ENCODE peak calls at places on chromosomes 6 and 20, in five cellular contexts. M is A549; N is WTC11; Q is breast epithelium; R is CD8-positive, alpha-beta T cell. O is an unnamed sample.

GRCh38 chr6:40338306-40338705 is 248.9 kb downstream of the LRFN2 start:
- DNase-seq in Q (no peak), M (no peak), N (no peak), R (no peak), O (no peak)

GRCh38 chr20:43977962-43978361 is 63.3 kb downstream of the TOX2 start:
- DNase-seq in N (no peak), Q (no peak), M (no peak), R (no peak), O (no peak)

GRCh38 chr20:61657719-61658377 is 405.8 kb downstream of the CDH4 start:
- DNase-seq in M (no peak), N (no peak), Q (no peak), R (no peak), O (no peak)

GRCh38 chr20:50765674-50766073 is 29.2 kb upstream of the BCAS4 start:
- DNase-seq in R (no peak), Q (no peak), N (no peak), M (no peak), O (no peak)

GRCh38 chr20:48928832-48929725 is 7.6 kb downstream of the ARFGEF2 start:
- DNase-seq in N (no peak), M (no peak), R (no peak), Q (no peak), O (no peak)

GRCh38 chr6:154653853-154654252 is 79.4 kb upstream of the SCAF8 start:
- DNase-seq in R (no peak), Q (no peak), N (no peak), M (peak; percentile 13), O (peak; percentile 62)

GRCh38 chr20:59790388-59790787 is 143.0 kb downstream of the SYCP2 start:
- DNase-seq in R (no peak), N (no peak), M (no peak), Q (no peak), O (no peak)

GRCh38 chr6:26211963-26212362 is 124.7 kb downstream of the HFE start:
- DNase-seq in M (no peak), Q (no peak), N (no peak), R (no peak), O (no peak)

GRCh38 chr20:10312111-10312510 is 93.5 kb downstream of the SNAP25 start:
- DNase-seq in N (no peak), Q (no peak), M (no peak), R (no peak), O (no peak)

GRCh38 chr6:33428219-33428890 is 8.5 kb downstream of the SYNGAP1 start:
- DNase-seq in R (no peak), Q (no peak), M (peak; percentile 83), N (no peak), O (no peak)
- TF ChIP-seq CTCF in R (peak; percentile 61), Q (peak; percentile 74), M (no peak), N (peak; percentile 19), O (no peak)

DNA sequence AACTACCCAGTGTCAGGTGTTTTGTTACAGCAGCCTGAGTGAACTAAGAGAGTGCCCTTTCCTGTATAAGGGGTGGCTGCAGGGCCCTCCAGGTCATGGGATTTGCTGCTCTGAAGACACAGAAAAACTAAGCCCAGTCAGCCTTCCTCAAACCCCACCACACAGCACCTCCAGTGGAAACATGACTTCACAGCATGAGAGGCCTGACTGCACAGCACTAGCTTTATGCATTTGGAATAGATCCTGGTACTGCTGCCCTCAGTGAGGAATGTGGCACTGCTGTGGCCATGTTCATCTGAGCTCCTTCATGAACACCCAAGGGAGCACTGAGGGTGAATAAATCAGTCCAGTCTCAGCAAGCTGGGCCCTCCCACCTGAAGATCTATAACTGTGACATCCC is 296.1 kb upstream of the FOXQ1 start:
- DNase-seq in R (no peak), M (no peak), Q (no peak), N (no peak), O (no peak)
- TF ChIP-seq CTCF in R (no peak), M (no peak), Q (no peak), N (no peak), O (no peak)

GRCh38 chr6:36075656-36076055 is 48.0 kb downstream of the MAPK14 start:
- DNase-seq in M (peak; percentile 21), R (no peak), N (no peak), Q (no peak), O (no peak)
- TF ChIP-seq CTCF in M (peak; percentile 14), R (peak; percentile 45), N (no peak), Q (no peak), O (peak; percentile 13)

GRCh38 chr6:106396426-106397220 is 36.1 kb downstream of the CRYBG1 start:
- DNase-seq in M (no peak), N (no peak), Q (no peak), R (no peak), O (no peak)

GRCh38 chr6:106398621-106399020 is 38.1 kb downstream of the CRYBG1 start:
- DNase-seq in M (no peak), N (no peak), R (no peak), Q (no peak), O (no peak)

DNA sequence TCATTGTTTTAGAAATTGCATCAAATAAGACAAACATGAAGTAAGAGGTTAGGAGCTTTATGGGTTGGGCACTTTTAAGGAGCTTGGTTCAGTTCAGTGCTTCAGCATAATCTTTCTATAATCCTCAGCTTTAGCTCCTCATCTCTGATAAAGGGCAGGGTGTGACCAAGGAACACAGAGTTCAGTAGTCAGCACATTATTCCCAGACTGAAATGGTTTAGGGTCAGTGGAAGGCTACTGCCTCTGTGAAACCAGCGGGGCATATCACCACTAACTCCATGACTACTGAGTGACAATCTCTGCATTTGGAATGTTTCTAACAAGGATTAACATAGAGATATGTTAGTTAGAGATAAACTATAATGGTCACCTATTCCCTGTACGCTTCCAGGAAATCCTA is 36.9 kb downstream of the CRYBG1 start:
- DNase-seq in R (no peak), N (no peak), Q (no peak), M (no peak), O (no peak)
- TF ChIP-seq CTCF in R (no peak), N (no peak), Q (no peak), M (no peak), O (no peak)

GRCh38 chr20:37755665-37756064 is 61.8 kb downstream of the CTNNBL1 start:
- DNase-seq in M (no peak), N (no peak), R (no peak), Q (no peak), O (no peak)
- TF ChIP-seq CTCF in M (no peak), N (no peak), R (no peak), Q (no peak), O (peak; percentile 45)

GRCh38 chr6:161198176-161198575 is 75.7 kb downstream of the AGPAT4 start:
- DNase-seq in N (no peak), Q (no peak), M (no peak), R (no peak), O (no peak)

GRCh38 chr6:161198781-161199505 is 74.9 kb downstream of the AGPAT4 start:
- DNase-seq in R (no peak), Q (no peak), N (no peak), M (no peak), O (no peak)

GRCh38 chr6:161199845-161200244 is 74.0 kb downstream of the AGPAT4 start:
- DNase-seq in R (no peak), M (no peak), Q (no peak), N (no peak), O (no peak)

GRCh38 chr6:161204866-161205557 is 68.8 kb downstream of the AGPAT4 start:
- DNase-seq in R (no peak), M (no peak), N (no peak), Q (no peak), O (no peak)

DNA sequence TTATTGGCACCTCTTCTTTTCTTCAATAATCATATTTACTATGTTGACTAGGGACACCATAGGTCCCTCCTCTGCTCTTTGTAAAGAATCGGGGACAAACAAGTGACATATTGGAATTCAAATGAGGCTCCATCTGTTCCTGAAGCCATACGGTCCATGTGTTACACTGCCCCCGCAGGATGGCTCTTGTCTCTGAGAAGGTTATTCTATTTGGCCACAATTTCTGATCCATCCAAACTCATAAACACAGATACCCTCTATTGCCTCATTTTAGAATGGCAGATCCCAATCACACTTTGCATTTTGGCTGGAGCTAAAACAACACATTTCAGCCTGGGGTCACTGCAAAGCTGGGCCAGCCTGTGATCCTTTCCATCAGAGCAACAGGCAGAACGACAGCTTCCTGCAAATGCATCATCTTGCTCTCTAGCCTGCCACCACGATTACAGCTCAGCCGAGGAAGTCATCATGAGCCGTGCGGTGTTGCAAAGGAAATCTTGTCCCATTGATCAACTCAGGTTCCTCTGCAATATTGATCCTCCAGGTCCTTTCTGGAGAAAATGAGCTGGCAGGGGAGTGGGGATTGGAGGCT is 73.2 kb downstream of the AGPAT4 start:
- DNase-seq in M (no peak), Q (no peak), N (no peak), R (no peak), O (no peak)
- TF ChIP-seq CTCF in M (no peak), Q (no peak), N (no peak), R (no peak), O (no peak)

O was measured in right atrium auricular region.